ENCODE peak calls at places on chromosomes 3 and 15, in nine cellular contexts. W is amygdala; Y is GM13976; M is AG08395; S is iris pigment epithelial cell; A is heart right ventricle; C is dorsolateral prefrontal cortex; X is effector CD4-positive, alpha-beta T cell; U is Daoy. D is an unnamed sample.

GRCh38 chr3:9390265-9390888 is 7.0 kb upstream of the SETD5 start:
- DNase-seq in W (no peak), Y (no peak), M (no peak), S (no peak), A (no peak), C (no peak), X (no peak), U (no peak), D (no peak)

GRCh38 chr15:71149645-71150557 is 34.6 kb downstream of the THSD4 start:
- DNase-seq in W (no peak), Y (no peak), M (no peak), S (no peak), A (no peak), C (no peak), X (no peak), U (no peak), D (no peak)

GRCh38 chr3:130901463-130902204 is 7.8 kb downstream of the ATP2C1 start:
- DNase-seq in W (no peak), Y (no peak), M (no peak), S (no peak), A (no peak), C (no peak), X (no peak), U (no peak), D (no peak)

GRCh38 chr3:197428117-197428761 is 127.5 kb downstream of the BDH1 start:
- DNase-seq in W (no peak), Y (no peak), M (peak; percentile 85), S (peak; percentile 83), A (peak; percentile 45), C (no peak), X (no peak), U (peak; percentile 85), D (no peak)

GRCh38 chr3:4936982-4937614 is 42.1 kb upstream of the BHLHE40 start:
- DNase-seq in W (no peak), Y (peak; percentile 34), M (no peak), S (no peak), A (no peak), C (no peak), X (no peak), U (no peak), D (no peak)

GRCh38 chr3:186260726-186261125 is 101.3 kb downstream of the DGKG start:
- DNase-seq in W (no peak), Y (no peak), M (no peak), S (no peak), A (no peak), C (no peak), X (no peak), U (no peak), D (no peak)

GRCh38 chr15:66619152-66619903 is 53.5 kb upstream of the LCTL start:
- DNase-seq in W (no peak), Y (peak; percentile 83), M (peak; percentile 84), S (peak; percentile 68), A (peak; percentile 78), C (peak; percentile 68), X (no peak), U (peak; percentile 77), D (peak; percentile 85)

GRCh38 chr15:40060241-40060961 is 21.4 kb upstream of the SRP14 start:
- DNase-seq in W (no peak), Y (no peak), M (no peak), S (no peak), A (no peak), C (no peak), X (no peak), U (no peak), D (no peak)

GRCh38 chr3:107106316-107106715 is 270.9 kb upstream of the CCDC54 start:
- DNase-seq in W (no peak), Y (no peak), M (no peak), S (peak; percentile 81), A (no peak), C (no peak), X (no peak), U (peak; percentile 54), D (peak; percentile 11)

GRCh38 chr3:171654809-171655208 is 155.5 kb downstream of the PLD1 start:
- DNase-seq in W (no peak), Y (no peak), M (peak; percentile 59), S (peak; percentile 47), A (peak; percentile 40), C (no peak), X (no peak), U (no peak), D (no peak)

GRCh38 chr15:82952156-82953081 is at the start of gene HOMER2:
- DNase-seq in W (no peak), Y (peak; percentile 55), M (peak; percentile 59), S (peak; percentile 20), A (peak; percentile 34), C (no peak), X (no peak), U (peak; percentile 38), D (no peak)

GRCh38 chr3:172904817-172905479 is 154.4 kb downstream of the ECT2 start:
- DNase-seq in W (no peak), Y (no peak), M (no peak), S (no peak), A (no peak), C (no peak), X (no peak), U (no peak), D (peak; percentile 14)

GRCh38 chr15:89399390-89400120 is 64.9 kb upstream of the POLG start:
- DNase-seq in W (no peak), Y (peak; percentile 89), M (peak; percentile 19), S (no peak), A (no peak), C (no peak), X (no peak), U (peak; percentile 70), D (peak; percentile 46)

GRCh38 chr3:34742151-34742550 is 897.2 kb upstream of the ARPP21 start:
- DNase-seq in W (no peak), Y (no peak), M (no peak), S (no peak), A (no peak), C (no peak), X (no peak), U (no peak), D (no peak)

GRCh38 chr3:154251610-154252009 is 72.7 kb downstream of the DHX36 start:
- DNase-seq in W (no peak), Y (no peak), M (no peak), S (no peak), A (no peak), C (no peak), X (no peak), U (no peak), D (no peak)

GRCh38 chr3:169699536-169700050 is 36.1 kb upstream of the MECOM start:
- DNase-seq in W (no peak), Y (no peak), M (no peak), S (peak; percentile 47), A (peak; percentile 65), C (no peak), X (no peak), U (peak; percentile 28), D (no peak)

GRCh38 chr3:64161481-64161952 is 63.7 kb downstream of the PRICKLE2 start:
- DNase-seq in W (no peak), Y (no peak), M (no peak), S (no peak), A (no peak), C (no peak), X (no peak), U (no peak), D (no peak)

GRCh38 chr3:187943677-187944390 is 198.6 kb upstream of the BCL6 start:
- DNase-seq in W (no peak), Y (no peak), M (peak; percentile 26), S (peak; percentile 58), A (no peak), C (no peak), X (no peak), U (no peak), D (no peak)

D was measured in hepatic stellate cell.